ENCODE peak calls at places on chromosomes 16 and 17, in four cellular contexts. One of them, this sample, is unnamed.
A peak's percentile ranks its signal among the peaks of the same experiment; 100 is the strongest.

GRCh38 chr17:933168-934083 is 46.1 kb downstream of the NXN start:
- DNase-seq in lower lobe of right lung: peak; percentile 63
- DNase-seq in right atrium auricular region: no peak
- DNase-seq in HCT116: peak; percentile 98
- DNase-seq in this sample: no peak

GRCh38 chr17:43769426-43769825 is 9.4 kb downstream of the DUSP3 start:
- DNase-seq in lower lobe of right lung: no peak
- DNase-seq in HCT116: no peak
- DNase-seq in right atrium auricular region: no peak
- DNase-seq in this sample: no peak

GRCh38 chr16:26645629-26646028 is 421.1 kb upstream of the C16orf82 start:
- DNase-seq in HCT116: no peak
- DNase-seq in right atrium auricular region: peak; percentile 23
- DNase-seq in lower lobe of right lung: no peak
- DNase-seq in this sample: no peak

GRCh38 chr16:63618896-63619295 is 1503.0 kb downstream of the CDH11 start:
- DNase-seq in lower lobe of right lung: no peak
- DNase-seq in right atrium auricular region: no peak
- DNase-seq in HCT116: no peak
- DNase-seq in this sample: no peak

GRCh38 chr17:38328620-38329019 is 15.1 kb downstream of the GPR179 start:
- DNase-seq in right atrium auricular region: no peak
- DNase-seq in lower lobe of right lung: no peak
- DNase-seq in HCT116: no peak
- DNase-seq in this sample: no peak

GRCh38 chr16:17470871-17471744 is at the start of gene XYLT1:
- DNase-seq in HCT116: no peak
- DNase-seq in lower lobe of right lung: no peak
- DNase-seq in right atrium auricular region: peak; percentile 94
- DNase-seq in this sample: peak; percentile 76

GRCh38 chr17:50100921-50101345 is 5.8 kb downstream of the PDK2 start:
- DNase-seq in right atrium auricular region: no peak
- DNase-seq in HCT116: no peak
- DNase-seq in lower lobe of right lung: peak; percentile 48
- DNase-seq in this sample: peak; percentile 76

GRCh38 chr17:63405741-63406261 is 40.3 kb downstream of the CYB561 start:
- DNase-seq in lower lobe of right lung: no peak
- DNase-seq in HCT116: peak; percentile 62
- DNase-seq in right atrium auricular region: no peak
- DNase-seq in this sample: no peak

GRCh38 chr17:4156750-4157381 is 13.9 kb downstream of the CYB5D2 start:
- DNase-seq in HCT116: no peak
- DNase-seq in right atrium auricular region: no peak
- DNase-seq in lower lobe of right lung: no peak
- DNase-seq in this sample: no peak

GRCh38 chr16:5633845-5634440 is 536.3 kb upstream of the EEF2KMT start:
- DNase-seq in HCT116: peak; percentile 18
- DNase-seq in lower lobe of right lung: no peak
- DNase-seq in right atrium auricular region: no peak
- DNase-seq in this sample: no peak

GRCh38 chr17:81085420-81085911 is 50.5 kb downstream of the BAIAP2 start:
- DNase-seq in HCT116: no peak
- DNase-seq in lower lobe of right lung: no peak
- DNase-seq in right atrium auricular region: no peak
- DNase-seq in this sample: no peak

GRCh38 chr17:80063815-80064585 is 27.6 kb downstream of the CCDC40 start:
- DNase-seq in right atrium auricular region: peak; percentile 86
- DNase-seq in lower lobe of right lung: peak; percentile 72
- DNase-seq in HCT116: peak; percentile 24
- DNase-seq in this sample: peak; percentile 96

GRCh38 chr17:2400474-2400866 is 390 bp downstream of the MNT start:
- DNase-seq in right atrium auricular region: no peak
- DNase-seq in lower lobe of right lung: peak; percentile 82
- DNase-seq in HCT116: no peak
- DNase-seq in this sample: peak; percentile 91

GRCh38 chr17:77802811-77803220 is 155.7 kb upstream of the TNRC6C start:
- DNase-seq in HCT116: no peak
- DNase-seq in right atrium auricular region: no peak
- DNase-seq in lower lobe of right lung: no peak
- DNase-seq in this sample: peak; percentile 29

GRCh38 chr17:20925091-20925490 is 117.7 kb downstream of the USP22 start:
- DNase-seq in lower lobe of right lung: no peak
- DNase-seq in right atrium auricular region: no peak
- DNase-seq in HCT116: no peak
- DNase-seq in this sample: no peak

GRCh38 chr17:10652984-10653680 is 4.0 kb downstream of the MYH3 start:
- DNase-seq in lower lobe of right lung: no peak
- DNase-seq in HCT116: no peak
- DNase-seq in right atrium auricular region: no peak
- DNase-seq in this sample: no peak

GRCh38 chr17:27741361-27741861 is 58.9 kb downstream of the NOS2 start:
- DNase-seq in HCT116: no peak
- DNase-seq in right atrium auricular region: peak; percentile 42
- DNase-seq in lower lobe of right lung: no peak
- DNase-seq in this sample: peak; percentile 53

GRCh38 chr17:17015221-17015620 is 27.0 kb upstream of the MPRIP start:
- DNase-seq in HCT116: no peak
- DNase-seq in lower lobe of right lung: no peak
- DNase-seq in right atrium auricular region: no peak
- DNase-seq in this sample: no peak

GRCh38 chr17:50055055-50055425 is 870 bp upstream of the ITGA3 start:
- DNase-seq in right atrium auricular region: no peak
- DNase-seq in HCT116: peak; percentile 93
- DNase-seq in lower lobe of right lung: peak; percentile 86
- DNase-seq in this sample: peak; percentile 92

GRCh38 chr16:7843196-7843595 is 510.6 kb downstream of the RBFOX1 start:
- DNase-seq in right atrium auricular region: no peak
- DNase-seq in lower lobe of right lung: no peak
- DNase-seq in HCT116: no peak
- DNase-seq in this sample: no peak

GRCh38 chr17:17206149-17206912 is at the start of gene PLD6:
- DNase-seq in right atrium auricular region: peak; percentile 76
- DNase-seq in lower lobe of right lung: peak; percentile 89
- DNase-seq in HCT116: peak; percentile 69
- DNase-seq in this sample: peak; percentile 95

GRCh38 chr16:55825115-55825728 is 7.7 kb downstream of the CES1 start:
- DNase-seq in lower lobe of right lung: no peak
- DNase-seq in HCT116: no peak
- DNase-seq in right atrium auricular region: no peak
- DNase-seq in this sample: no peak

GRCh38 chr17:15909481-15909991 is 35.4 kb upstream of the ADORA2B start:
- DNase-seq in HCT116: no peak
- DNase-seq in lower lobe of right lung: no peak
- DNase-seq in right atrium auricular region: no peak
- DNase-seq in this sample: no peak

GRCh38 chr17:31674305-31674704 is 184.7 kb downstream of the COPRS start:
- DNase-seq in HCT116: no peak
- DNase-seq in lower lobe of right lung: no peak
- DNase-seq in right atrium auricular region: no peak
- DNase-seq in this sample: no peak

GRCh38 chr16:10511829-10512228 is 68.6 kb downstream of the EMP2 start:
- DNase-seq in HCT116: no peak
- DNase-seq in right atrium auricular region: no peak
- DNase-seq in lower lobe of right lung: no peak
- DNase-seq in this sample: no peak

GRCh38 chr16:31455601-31456314 is 3.5 kb upstream of the ARMC5 start:
- DNase-seq in HCT116: no peak
- DNase-seq in right atrium auricular region: no peak
- DNase-seq in lower lobe of right lung: no peak
- DNase-seq in this sample: peak; percentile 56

GRCh38 chr17:57552114-57552601 is 192.9 kb downstream of the CCDC182 start:
- DNase-seq in right atrium auricular region: no peak
- DNase-seq in HCT116: no peak
- DNase-seq in lower lobe of right lung: no peak
- DNase-seq in this sample: no peak

GRCh38 chr16:53864819-53865491 is 161.0 kb downstream of the FTO start:
- DNase-seq in right atrium auricular region: no peak
- DNase-seq in lower lobe of right lung: no peak
- DNase-seq in HCT116: peak; percentile 58
- DNase-seq in this sample: no peak

GRCh38 chr16:27690604-27691003 is 140.7 kb downstream of the KATNIP start:
- DNase-seq in HCT116: peak; percentile 21
- DNase-seq in right atrium auricular region: no peak
- DNase-seq in lower lobe of right lung: no peak
- DNase-seq in this sample: peak; percentile 49

GRCh38 chr17:18184143-18185007 is 747 bp downstream of the ALKBH5 start:
- DNase-seq in lower lobe of right lung: peak; percentile 77
- DNase-seq in HCT116: no peak
- DNase-seq in right atrium auricular region: peak; percentile 75
- DNase-seq in this sample: peak; percentile 87

GRCh38 chr17:50517504-50518264 is 9.4 kb downstream of the MYCBPAP start:
- DNase-seq in HCT116: no peak
- DNase-seq in lower lobe of right lung: no peak
- DNase-seq in right atrium auricular region: no peak
- DNase-seq in this sample: peak; percentile 8

GRCh38 chr17:51060396-51060795 is 60.3 kb downstream of the SPAG9 start:
- DNase-seq in right atrium auricular region: no peak
- DNase-seq in lower lobe of right lung: no peak
- DNase-seq in HCT116: no peak
- DNase-seq in this sample: no peak

GRCh38 chr17:4641297-4642195 is at the start of gene ALOX15:
- DNase-seq in right atrium auricular region: no peak
- DNase-seq in HCT116: no peak
- DNase-seq in lower lobe of right lung: no peak
- DNase-seq in this sample: no peak

GRCh38 chr16:14015948-14016347 is 55.2 kb upstream of the MRTFB start:
- DNase-seq in right atrium auricular region: peak; percentile 80
- DNase-seq in lower lobe of right lung: peak; percentile 48
- DNase-seq in HCT116: no peak
- DNase-seq in this sample: no peak

DNA sequence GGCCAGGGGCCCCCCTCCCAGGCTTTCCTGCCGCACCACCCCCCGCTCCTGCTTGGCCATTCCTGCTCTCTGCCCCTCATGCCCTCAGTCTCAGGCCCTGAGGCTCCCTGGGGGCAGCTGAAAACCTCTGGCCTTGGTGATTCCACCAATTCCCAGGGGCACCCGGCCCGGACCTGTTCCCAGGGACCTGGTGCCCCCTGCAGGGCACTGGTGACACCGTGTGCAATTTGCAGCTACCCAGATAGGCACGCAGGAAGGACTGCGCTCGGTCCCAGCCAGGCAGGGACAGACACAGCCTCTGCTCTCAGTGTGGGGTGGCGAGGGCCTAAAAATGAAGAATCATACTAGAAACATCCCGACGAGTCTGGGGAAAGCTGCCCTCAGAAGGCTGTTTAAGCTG is 13.4 kb downstream of the WFDC1 start:
- DNase-seq in right atrium auricular region: no peak
- DNase-seq in HCT116: peak; percentile 63
- DNase-seq in lower lobe of right lung: peak; percentile 55
- DNase-seq in this sample: peak; percentile 87
- TF ChIP-seq CTCF in right atrium auricular region: peak; percentile 68
- TF ChIP-seq CTCF in HCT116: peak; percentile 93
- TF ChIP-seq CTCF in lower lobe of right lung: peak; percentile 68
- TF ChIP-seq CTCF in this sample: peak; percentile 74

GRCh38 chr16:29192329-29193247 is 207.7 kb downstream of the LAT start:
- DNase-seq in right atrium auricular region: peak; percentile 52
- DNase-seq in lower lobe of right lung: no peak
- DNase-seq in HCT116: no peak
- DNase-seq in this sample: peak; percentile 67
- TF ChIP-seq CTCF in right atrium auricular region: no peak
- TF ChIP-seq CTCF in lower lobe of right lung: no peak
- TF ChIP-seq CTCF in HCT116: no peak
- TF ChIP-seq CTCF in this sample: no peak

GRCh38 chr16:1194665-1195392 is 30.2 kb downstream of the TPSG1 start:
- DNase-seq in lower lobe of right lung: no peak
- DNase-seq in right atrium auricular region: no peak
- DNase-seq in HCT116: no peak
- DNase-seq in this sample: no peak
- TF ChIP-seq CTCF in lower lobe of right lung: peak; percentile 70
- TF ChIP-seq CTCF in right atrium auricular region: peak; percentile 95
- TF ChIP-seq CTCF in HCT116: peak; percentile 74
- TF ChIP-seq CTCF in this sample: peak; percentile 51

GRCh38 chr16:81174644-81175324 is 63.7 kb upstream of the BCO1 start:
- DNase-seq in right atrium auricular region: no peak
- DNase-seq in lower lobe of right lung: no peak
- DNase-seq in HCT116: no peak
- DNase-seq in this sample: no peak
- TF ChIP-seq CTCF in right atrium auricular region: no peak
- TF ChIP-seq CTCF in lower lobe of right lung: no peak
- TF ChIP-seq CTCF in HCT116: no peak
- TF ChIP-seq CTCF in this sample: no peak

DNA sequence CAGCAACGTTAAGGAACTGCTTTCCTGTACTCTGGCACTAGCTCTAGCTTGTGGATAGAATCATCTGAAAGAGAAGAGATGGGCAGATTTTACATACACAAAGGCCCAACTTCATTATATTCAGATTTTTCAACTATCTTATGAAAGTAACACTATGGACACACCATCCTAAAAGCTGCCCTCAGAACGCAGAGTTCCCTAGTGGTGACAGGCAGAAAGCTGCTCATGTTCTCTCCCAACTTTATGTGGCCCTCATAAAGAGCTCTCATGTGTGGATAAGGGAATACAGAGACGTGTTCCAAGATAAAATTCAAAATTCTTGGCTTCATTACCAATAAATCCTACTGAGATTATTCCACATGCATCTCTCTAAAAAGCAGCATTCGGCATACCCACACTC is 1.5 kb downstream of the CFAP20 start:
- DNase-seq in lower lobe of right lung: no peak
- DNase-seq in right atrium auricular region: no peak
- DNase-seq in HCT116: no peak
- DNase-seq in this sample: no peak
- TF ChIP-seq CTCF in lower lobe of right lung: no peak
- TF ChIP-seq CTCF in right atrium auricular region: no peak
- TF ChIP-seq CTCF in HCT116: no peak
- TF ChIP-seq CTCF in this sample: no peak

DNA sequence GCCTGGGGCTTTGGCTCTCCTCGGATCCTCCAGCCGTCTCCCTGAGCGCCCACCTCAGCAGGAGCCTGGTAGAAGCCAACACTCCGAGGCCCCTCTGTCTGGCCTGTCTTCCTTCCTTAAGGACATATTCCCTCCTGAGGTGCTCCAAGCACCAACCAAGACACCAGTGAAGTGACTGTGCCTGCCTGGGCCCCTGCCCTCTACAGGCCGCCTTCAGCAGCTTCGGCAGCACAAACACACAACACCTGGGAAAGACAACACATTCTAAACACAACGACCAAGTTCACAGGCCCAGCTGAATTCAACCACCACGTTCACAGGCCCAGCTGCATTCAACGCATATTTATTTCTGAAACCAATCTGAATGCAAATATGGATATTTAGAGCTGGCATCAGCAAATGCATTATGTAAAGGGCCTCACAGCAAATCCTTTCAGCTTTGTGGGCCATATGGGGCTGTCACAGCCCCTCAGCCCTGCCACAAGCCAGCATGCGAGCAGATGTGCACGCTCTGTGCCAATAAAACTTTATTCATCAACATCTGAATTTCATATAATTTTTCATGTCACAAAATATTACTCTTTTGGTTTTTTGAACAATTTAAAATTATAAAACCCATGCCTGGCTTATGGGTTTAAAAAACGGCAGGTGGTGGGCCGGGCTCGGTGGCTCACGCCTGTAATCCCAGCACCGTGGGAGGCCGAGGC is 12.2 kb downstream of the GALNS start:
- DNase-seq in right atrium auricular region: no peak
- DNase-seq in HCT116: no peak
- DNase-seq in lower lobe of right lung: no peak
- DNase-seq in this sample: no peak
- TF ChIP-seq CTCF in right atrium auricular region: no peak
- TF ChIP-seq CTCF in HCT116: no peak
- TF ChIP-seq CTCF in lower lobe of right lung: no peak
- TF ChIP-seq CTCF in this sample: no peak

This sample was measured in kidney.